ENCODE peak calls at places on chromosomes 5 and 9, in five cellular contexts. T is natural killer cell, S is iris pigment epithelial cell, I is NCI-H510A treated with DMSO at 0.1 percent for 48 hours, P is lower leg skin. K is an unnamed sample.

GRCh38 chr5:175847503-175847902 is 23.9 kb upstream of the CPLX2 start:
- DNase-seq in T (no peak), S (peak; percentile 15), I (no peak), P (no peak), K (no peak)

GRCh38 chr5:55037046-55037771 is 13.2 kb downstream of the GZMK start:
- DNase-seq in T (peak; percentile 47), S (peak; percentile 30), I (no peak), P (no peak), K (no peak)

GRCh38 chr5:161064800-161065199 is 212.8 kb upstream of the ATP10B start:
- DNase-seq in T (no peak), S (no peak), I (no peak), P (no peak), K (no peak)

GRCh38 chr5:31753700-31754461 is 115.0 kb downstream of the PDZD2 start:
- DNase-seq in T (no peak), S (no peak), I (no peak), P (no peak), K (no peak)

GRCh38 chr9:87875839-87876545 is 6.7 kb upstream of the SPATA31E1 start:
- DNase-seq in T (no peak), S (no peak), I (no peak), P (no peak), K (peak; percentile 4)

GRCh38 chr5:135456238-135457099 is 4.3 kb upstream of the TIFAB start:
- DNase-seq in T (no peak), S (peak; percentile 93), I (no peak), P (peak; percentile 67), K (no peak)

GRCh38 chr9:109498195-109499060 is at the start of gene PTPN3:
- DNase-seq in T (no peak), S (peak; percentile 14), I (peak; percentile 17), P (no peak), K (no peak)

GRCh38 chr5:113056988-113057387 is 80.4 kb downstream of the DCP2 start:
- DNase-seq in T (no peak), S (no peak), I (no peak), P (no peak), K (no peak)

GRCh38 chr9:5801739-5802113 is 31.2 kb downstream of the ERMP1 start:
- DNase-seq in T (no peak), S (no peak), I (no peak), P (no peak), K (no peak)

GRCh38 chr5:1330146-1330846 is 14.6 kb downstream of the CLPTM1L start:
- DNase-seq in T (no peak), S (no peak), I (no peak), P (peak; percentile 82), K (no peak)

GRCh38 chr5:174426388-174426787 is 298.0 kb upstream of the MSX2 start:
- DNase-seq in T (no peak), S (no peak), I (no peak), P (no peak), K (no peak)

GRCh38 chr5:36590513-36591286 is 15.7 kb upstream of the SLC1A3 start:
- DNase-seq in T (no peak), S (no peak), I (no peak), P (no peak), K (no peak)

GRCh38 chr5:159184858-159185381 is 24.4 kb downstream of the RNF145 start:
- DNase-seq in T (no peak), S (peak; percentile 87), I (no peak), P (no peak), K (no peak)

GRCh38 chr5:162096448-162096847 is 28.9 kb downstream of the GABRG2 start:
- DNase-seq in T (no peak), S (no peak), I (no peak), P (no peak), K (no peak)

GRCh38 chr9:136016882-136017812 is 56.0 kb upstream of the UBAC1 start:
- DNase-seq in T (no peak), S (no peak), I (no peak), P (no peak), K (no peak)

GRCh38 chr5:43315697-43316096 is 2.5 kb upstream of the HMGCS1 start:
- DNase-seq in T (no peak), S (no peak), I (no peak), P (no peak), K (no peak)

GRCh38 chr9:97237311-97237786 is 70.1 kb upstream of the CCDC180 start:
- DNase-seq in T (no peak), S (no peak), I (no peak), P (no peak), K (no peak)

GRCh38 chr9:76180541-76180940 is 213.7 kb downstream of the RFK start:
- DNase-seq in T (no peak), S (peak; percentile 69), I (no peak), P (no peak), K (no peak)

GRCh38 chr5:109876941-109877669 is 187.4 kb downstream of the MAN2A1 start:
- DNase-seq in T (no peak), S (peak; percentile 20), I (no peak), P (no peak), K (no peak)

GRCh38 chr9:127142291-127142690 is 19.9 kb upstream of the ANGPTL2 start:
- DNase-seq in T (no peak), S (no peak), I (no peak), P (no peak), K (no peak)

GRCh38 chr9:105967798-105968197 is 273.5 kb downstream of the TMEM38B start:
- DNase-seq in T (no peak), S (no peak), I (no peak), P (no peak), K (no peak)